ENCODE peak calls at places on chromosomes 6 and 20, in ten cellular contexts. J is HCT116, R is testis, V is ovary, L is breast epithelium, P is body of pancreas, Y is gastrocnemius medialis, A is adrenal gland, G is uterus, W is sigmoid colon. F is an unnamed sample.

GRCh38 chr6:67736816-67737215 is 898.3 kb upstream of the ADGRB3 start:
- DNase-seq in W (no peak), R (no peak), P (no peak), L (no peak), G (no peak), A (no peak), J (no peak), Y (no peak), V (no peak), F (no peak)

GRCh38 chr20:51494241-51495110 is 48.0 kb downstream of the NFATC2 start:
- DNase-seq in V (no peak), P (no peak), G (peak; percentile 11), J (no peak), L (no peak), R (no peak), W (no peak), A (no peak), Y (no peak), F (no peak)

GRCh38 chr6:3523288-3523670 is 66.4 kb upstream of the SLC22A23 start:
- DNase-seq in A (no peak), V (no peak), R (no peak), W (no peak), Y (no peak), J (no peak), G (no peak), P (no peak), L (peak; percentile 62), F (peak; percentile 45)

GRCh38 chr20:21534453-21534852 is 20.6 kb upstream of the NKX2-2 start:
- DNase-seq in Y (no peak), V (no peak), R (no peak), L (no peak), A (no peak), G (no peak), W (no peak), J (no peak), P (no peak), F (no peak)

GRCh38 chr6:12344949-12345693 is 55.0 kb downstream of the EDN1 start:
- DNase-seq in J (no peak), L (no peak), Y (no peak), V (no peak), R (no peak), W (no peak), G (no peak), P (peak; percentile 41), A (no peak), F (no peak)

GRCh38 chr6:8437813-8438212 is 2.5 kb upstream of the SLC35B3 start:
- DNase-seq in A (no peak), R (no peak), L (no peak), G (no peak), P (no peak), Y (no peak), V (no peak), J (no peak), W (no peak), F (no peak)

GRCh38 chr6:134481953-134482352 is 164.0 kb upstream of the SGK1 start:
- DNase-seq in V (no peak), R (no peak), G (no peak), J (no peak), L (no peak), Y (no peak), W (no peak), P (no peak), A (no peak), F (no peak)

GRCh38 chr6:22447191-22447590 is 122.2 kb upstream of the HDGFL1 start:
- DNase-seq in W (no peak), R (no peak), G (no peak), L (no peak), Y (peak; percentile 7), P (no peak), V (no peak), A (peak; percentile 43), J (no peak), F (no peak)

GRCh38 chr6:36350681-36351091 is 14.0 kb upstream of the BNIP5 start:
- DNase-seq in W (no peak), J (no peak), V (peak; percentile 78), P (no peak), Y (no peak), R (peak; percentile 85), A (no peak), G (peak; percentile 80), L (no peak), F (no peak)

GRCh38 chr6:24329022-24329421 is 28.8 kb downstream of the DCDC2 start:
- DNase-seq in G (no peak), J (no peak), A (no peak), V (no peak), L (no peak), R (no peak), Y (no peak), P (no peak), W (no peak), F (no peak)
- H3K4me1 ChIP-seq in G (no peaks in the 10 kb centered on the region), J (no peaks in the 10 kb centered on the region), A (no peaks in the 10 kb centered on the region), V (no peaks in the 10 kb centered on the region), L (no peaks in the 10 kb centered on the region), R (no peaks in the 10 kb centered on the region), Y (no peaks in the 10 kb centered on the region), P (peaks cover 27% of the 10 kb centered on the region), W (no peaks in the 10 kb centered on the region), F (no peaks in the 10 kb centered on the region)

GRCh38 chr20:41316602-41317535 is 662 bp downstream of the ZHX3 start:
- DNase-seq in L (peak; percentile 64), Y (peak; percentile 63), R (peak; percentile 86), P (peak; percentile 74), J (no peak), A (peak; percentile 81), V (peak; percentile 78), W (peak; percentile 89), G (peak; percentile 82), F (peak; percentile 84)

GRCh38 chr20:41321003-41321402 is 3.5 kb upstream of the ZHX3 start:
- DNase-seq in G (no peak), L (no peak), W (no peak), V (no peak), A (no peak), J (no peak), R (no peak), P (no peak), Y (no peak), F (no peak)

GRCh38 chr20:41316009-41316408 is 1.5 kb downstream of the ZHX3 start:
- DNase-seq in Y (no peak), R (no peak), P (no peak), W (no peak), A (no peak), G (no peak), V (no peak), J (no peak), L (no peak), F (no peak)

GRCh38 chr20:41318271-41318649 is 729 bp upstream of the ZHX3 start:
- DNase-seq in J (no peak), A (no peak), G (no peak), R (no peak), P (no peak), W (no peak), V (no peak), Y (no peak), L (no peak), F (no peak)

GRCh38 chr20:41317536-41318270 is at the start of gene ZHX3:
- DNase-seq in J (peak; percentile 85), G (peak; percentile 96), A (peak; percentile 98), P (peak; percentile 96), L (peak; percentile 93), Y (peak; percentile 92), R (peak; percentile 97), V (peak; percentile 97), W (peak; percentile 99), F (peak; percentile 98)
- TF ChIP-seq POLR2A in J (no peak), G (peak; percentile 85), A (peak; percentile 74), P (peak; percentile 48), L (no peak), Y (peak; percentile 85), R (no peak), V (peak; percentile 40), W (no peak), F (peak; percentile 72)

GRCh38 chr6:157984686-157985225 is 3.1 kb downstream of the SYNJ2 start:
- DNase-seq in W (peak; percentile 39), V (no peak), L (no peak), Y (no peak), P (no peak), J (no peak), G (no peak), R (no peak), A (no peak), F (no peak)

GRCh38 chr6:157984165-157984564 is 2.5 kb downstream of the SYNJ2 start:
- DNase-seq in A (no peak), W (no peak), J (no peak), G (no peak), R (no peak), Y (no peak), L (no peak), P (no peak), V (no peak), F (no peak)

GRCh38 chr6:157987788-157988699 is 6.4 kb downstream of the SYNJ2 start:
- DNase-seq in L (no peak), Y (no peak), G (no peak), W (peak; percentile 53), J (no peak), A (no peak), P (no peak), R (no peak), V (no peak), F (no peak)

GRCh38 chr6:157983439-157984119 is 1.9 kb downstream of the SYNJ2 start:
- DNase-seq in Y (no peak), R (no peak), P (no peak), A (no peak), W (peak; percentile 39), J (no peak), G (no peak), V (no peak), L (no peak), F (no peak)

GRCh38 chr6:157985378-157986155 is 3.9 kb downstream of the SYNJ2 start:
- DNase-seq in L (peak; percentile 52), A (no peak), G (no peak), J (no peak), Y (no peak), V (no peak), P (no peak), R (no peak), W (peak; percentile 56), F (no peak)
- H3K4me1 ChIP-seq in L (no peaks in the 10 kb centered on the region), A (peaks cover 11% of the 10 kb centered on the region), G (no peaks in the 10 kb centered on the region), J (peaks cover 69% of the 10 kb centered on the region), Y (peaks cover 30% of the 10 kb centered on the region), V (peaks cover 11% of the 10 kb centered on the region), P (peaks cover 82% of the 10 kb centered on the region), R (peaks cover 17% of the 10 kb centered on the region), W (peaks cover 47% of the 10 kb centered on the region), F (peaks cover 17% of the 10 kb centered on the region)

GRCh38 chr20:35541783-35542662 is at the start of gene ERGIC3:
- DNase-seq in R (peak; percentile 98), V (peak; percentile 96), J (peak; percentile 86), Y (peak; percentile 94), A (peak; percentile 97), W (peak; percentile 98), P (peak; percentile 98), L (peak; percentile 95), G (peak; percentile 97), F (peak; percentile 99)

GRCh38 chr20:35542990-35543389 is 1.1 kb downstream of the ERGIC3 start:
- DNase-seq in R (no peak), P (no peak), G (no peak), L (no peak), V (no peak), W (no peak), Y (no peak), A (no peak), J (no peak), F (no peak)

GRCh38 chr20:35541118-35541782 is 628 bp upstream of the ERGIC3 start:
- DNase-seq in A (no peak), V (no peak), W (no peak), G (no peak), Y (no peak), L (no peak), R (no peak), P (no peak), J (no peak), F (no peak)

GRCh38 chr20:35544436-35544835 is 2.6 kb downstream of the ERGIC3 start:
- DNase-seq in P (no peak), W (no peak), G (no peak), A (no peak), Y (no peak), L (no peak), R (no peak), V (no peak), J (no peak), F (no peak)

GRCh38 chr20:35539756-35540212 is 2.1 kb upstream of the ERGIC3 start:
- DNase-seq in J (no peak), V (no peak), L (no peak), G (no peak), A (no peak), P (peak; percentile 49), Y (no peak), R (peak; percentile 75), W (no peak), F (peak; percentile 69)
- TF ChIP-seq POLR2A in J (no peak), V (no peak), L (no peak), G (no peak), A (no peak), P (no peak), Y (no peak), R (no peak), W (no peak), F (no peak)

F was measured in transverse colon.